ENCODE peak calls at places on chromosomes 5 and 9, in five cellular contexts. R is PC-3, Y is astrocyte, N is hepatocyte, G is mammary epithelial cell. J is an unnamed sample.

GRCh38 chr5:173645437-173645807 is 29.0 kb upstream of the BOD1 start:
- DNase-seq in N (peak; percentile 31), R (no peak), G (no peak), Y (peak; percentile 56), J (no peak)

GRCh38 chr9:92728831-92729734 is 35.5 kb downstream of the BICD2 start:
- DNase-seq in Y (no peak), R (no peak), G (no peak), N (no peak), J (no peak)

GRCh38 chr5:36882250-36882649 is 5.7 kb downstream of the NIPBL start:
- DNase-seq in Y (no peak), G (no peak), R (no peak), N (no peak), J (no peak)

GRCh38 chr5:177552839-177553455 is 1.4 kb downstream of the FAM193B start:
- DNase-seq in R (peak; percentile 23), G (peak; percentile 31), N (no peak), Y (no peak), J (no peak)

GRCh38 chr9:93049491-93049890 is 9.0 kb upstream of the SUSD3 start:
- DNase-seq in Y (no peak), G (no peak), R (no peak), N (no peak), J (no peak)

GRCh38 chr9:138022756-138023393 is 145.3 kb downstream of the CACNA1B start:
- DNase-seq in Y (no peak), G (peak; percentile 9), R (no peak), N (peak; percentile 29), J (no peak)

GRCh38 chr5:144276034-144276822 is 105.6 kb downstream of the KCTD16 start:
- DNase-seq in R (no peak), G (no peak), Y (peak; percentile 45), N (no peak), J (peak; percentile 56)

GRCh38 chr9:132040808-132041207 is 38.9 kb downstream of the MED27 start:
- DNase-seq in R (no peak), Y (no peak), N (no peak), G (no peak), J (no peak)

GRCh38 chr5:104347119-104347708 is 784.6 kb upstream of the NUDT12 start:
- DNase-seq in Y (peak; percentile 19), R (peak; percentile 61), G (no peak), N (peak; percentile 28), J (peak; percentile 38)

GRCh38 chr5:159184858-159185381 is 24.4 kb downstream of the RNF145 start:
- DNase-seq in Y (peak; percentile 97), N (no peak), R (peak; percentile 41), G (peak; percentile 87), J (peak; percentile 97)

GRCh38 chr9:89677696-89678393 is 73.0 kb downstream of the GADD45G start:
- DNase-seq in G (no peak), R (no peak), N (no peak), Y (no peak), J (no peak)

GRCh38 chr5:19977069-19977468 is 10.9 kb downstream of the CDH18 start:
- DNase-seq in R (no peak), G (no peak), N (no peak), Y (no peak), J (no peak)

GRCh38 chr5:3056901-3057300 is 305.4 kb upstream of the IRX2 start:
- DNase-seq in G (no peak), Y (no peak), R (no peak), N (no peak), J (no peak)

GRCh38 chr5:3059488-3059887 is 308.0 kb upstream of the IRX2 start:
- DNase-seq in N (no peak), R (no peak), G (no peak), Y (no peak), J (no peak)

GRCh38 chr5:3060283-3060682 is 308.8 kb upstream of the IRX2 start:
- DNase-seq in N (no peak), R (no peak), G (no peak), Y (no peak), J (no peak)

DNA sequence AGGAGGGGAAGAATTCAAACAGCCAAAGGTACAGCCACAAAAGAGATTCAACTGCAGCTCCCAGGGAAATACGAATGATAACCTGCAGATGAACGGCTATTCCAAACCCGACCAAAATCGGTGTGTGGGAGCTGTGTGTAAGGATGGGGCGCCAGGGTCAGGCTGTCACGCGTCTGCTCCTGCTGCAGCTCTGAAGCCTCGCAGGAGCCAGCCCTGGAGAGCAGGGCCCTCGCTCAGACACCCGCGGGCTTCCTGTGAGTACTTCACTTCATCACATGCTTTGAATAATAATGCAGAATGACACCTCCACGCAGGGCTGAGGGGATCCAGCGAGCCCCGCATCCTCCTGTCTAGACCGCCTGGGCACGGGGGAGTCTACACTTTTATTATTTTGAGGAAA is 307.5 kb upstream of the IRX2 start:
- DNase-seq in Y (no peak), G (no peak), N (no peak), R (no peak), J (no peak)
- H2AFZ ChIP-seq in Y (no peak overlapping the region), G (no peak overlapping the region), N (no peak overlapping the region), R (no peak overlapping the region), J (no peak overlapping the region)

GRCh38 chr9:124012368-124013262 is 1.0 kb downstream of the LHX2 start:
- DNase-seq in G (no peak), R (no peak), Y (no peak), N (no peak), J (no peak)
- TF ChIP-seq EZH2 in G (no peak), R (no peak), Y (peak; percentile 97), N (peak; percentile 90), J (peak; percentile 95)

GRCh38 chr9:5578018-5578697 is 50.7 kb upstream of the RIC1 start:
- DNase-seq in Y (peak; percentile 58), N (no peak), G (no peak), R (no peak), J (no peak)

GRCh38 chr9:5579881-5580280 is 49.0 kb upstream of the RIC1 start:
- DNase-seq in R (no peak), G (no peak), Y (no peak), N (no peak), J (no peak)

GRCh38 chr9:5582835-5583195 is 46.1 kb upstream of the RIC1 start:
- DNase-seq in G (peak; percentile 53), Y (peak; percentile 75), R (no peak), N (no peak), J (peak; percentile 85)

GRCh38 chr9:5578698-5579085 is 50.2 kb upstream of the RIC1 start:
- DNase-seq in Y (no peak), G (peak; percentile 38), R (peak; percentile 63), N (no peak), J (no peak)

DNA sequence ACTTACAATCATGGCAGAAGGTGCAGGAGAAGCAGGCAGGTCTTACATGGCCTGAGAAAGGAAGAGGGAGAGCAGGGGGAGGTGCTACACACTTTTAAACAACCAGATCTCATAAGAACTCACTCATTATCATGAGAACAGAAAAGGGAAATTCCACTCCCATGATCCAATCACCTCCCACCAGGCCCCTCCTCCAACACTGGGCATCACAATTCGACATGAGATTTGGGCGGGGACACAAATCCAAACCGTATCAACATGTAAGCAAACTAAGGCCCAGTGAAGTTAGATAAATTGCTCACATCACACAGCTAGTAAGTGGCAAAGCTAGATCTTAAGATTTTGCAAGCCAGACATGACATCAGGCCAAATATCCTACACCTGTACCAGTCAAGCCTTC is 48.3 kb upstream of the RIC1 start:
- DNase-seq in Y (no peak), R (no peak), G (no peak), N (no peak), J (peak; percentile 5)
- H2AFZ ChIP-seq in Y (no peak overlapping the region), R (no peak overlapping the region), G (no peak overlapping the region), N (no peak overlapping the region), J (no peak overlapping the region)

DNA sequence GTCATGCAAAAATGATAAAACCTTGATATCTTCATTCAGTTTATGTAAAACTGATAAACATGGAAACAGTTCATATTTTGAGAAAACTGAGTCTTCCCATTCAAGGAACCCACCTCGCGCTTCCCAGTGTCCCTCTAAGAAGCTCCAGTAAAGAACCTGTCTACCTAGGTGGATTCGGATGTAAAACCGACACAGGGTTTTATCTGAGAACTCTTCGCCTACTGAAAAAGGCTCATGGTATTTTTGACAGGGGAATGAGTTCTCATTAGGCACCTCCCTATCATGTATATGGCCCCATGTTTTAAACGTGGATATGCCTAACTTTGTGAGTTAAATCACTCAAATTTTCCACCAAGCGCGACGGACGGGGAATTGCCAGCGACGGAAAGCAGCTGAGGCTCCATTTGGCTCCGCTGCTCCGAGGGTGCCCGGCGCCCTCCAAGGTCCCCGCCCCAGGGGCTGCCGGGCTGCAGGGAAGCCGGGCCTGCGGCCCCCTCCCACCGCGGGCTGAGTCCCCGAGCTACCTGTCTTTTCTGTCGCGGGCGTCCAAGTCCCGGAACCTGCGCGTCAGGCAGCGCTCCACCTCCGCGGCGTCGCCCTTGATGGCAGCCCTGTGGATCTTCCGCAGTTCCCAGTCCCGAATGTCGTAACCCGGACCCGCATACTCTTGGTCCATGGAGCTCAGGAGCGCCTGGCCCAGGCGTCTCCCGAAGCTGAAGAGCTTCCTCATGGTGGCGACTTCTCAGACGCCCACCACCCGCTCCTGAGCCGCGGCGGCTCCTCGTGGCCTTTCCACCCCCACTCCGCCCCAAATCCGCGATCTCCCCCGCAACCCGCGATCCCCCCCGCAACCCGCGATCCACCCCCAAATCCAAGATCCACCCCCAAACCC is 594 bp downstream of the ANKRD18A start:
- DNase-seq in Y (no peak), R (peak; percentile 14), G (peak; percentile 29), N (peak; percentile 14), J (no peak)
- TF ChIP-seq EZH2 in Y (peak; percentile 26), R (no peak), G (no peak), N (peak; percentile 44), J (no peak)

GRCh38 chr5:54837939-54838457 is 147.4 kb downstream of the ESM1 start:
- DNase-seq in R (no peak), Y (no peak), G (no peak), N (no peak), J (no peak)
- H2AFZ ChIP-seq in R (no peak overlapping the region), Y (no peak overlapping the region), G (no peak overlapping the region), N (no peak overlapping the region), J (no peak overlapping the region)

DNA sequence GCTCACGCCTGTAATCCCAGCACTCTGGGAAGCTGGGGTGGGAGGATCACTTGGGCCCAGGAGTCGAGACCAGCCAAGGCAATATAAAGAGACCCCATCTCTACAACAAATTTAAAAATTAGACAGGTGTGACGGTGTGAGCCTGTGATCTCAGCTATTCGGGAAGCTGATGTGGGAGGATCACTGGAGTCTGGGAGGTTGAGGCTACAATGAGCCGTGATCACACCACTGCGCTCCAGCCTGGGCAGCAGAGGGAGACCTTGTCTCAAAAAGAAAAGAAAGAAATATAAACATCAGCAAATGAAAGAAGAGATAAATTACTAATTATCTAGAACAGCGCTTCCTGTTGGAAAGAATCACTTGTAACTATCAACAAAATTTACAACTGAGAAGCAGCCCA is 105.0 kb downstream of the MAPKAP1 start:
- DNase-seq in R (no peak), N (no peak), G (no peak), Y (no peak), J (no peak)
- TF ChIP-seq EZH2 in R (no peak), N (no peak), G (no peak), Y (no peak), J (no peak)